ENCODE peak calls at places on chromosomes 12 and 14, in six cellular contexts. K, C, X, N, I and P are unnamed samples.

GRCh38 chr12:43912851-43913250 is 77.0 kb downstream of the TMEM117 start:
- DNase-seq in X (no peak), I (no peak), K (no peak), N (no peak), C (no peak), P (no peak)

GRCh38 chr12:55718020-55718419 is 2.2 kb upstream of the RDH5 start:
- DNase-seq in I (no peak), K (no peak), X (no peak), N (no peak), C (no peak), P (no peak)

GRCh38 chr12:3144495-3144894 is 67.3 kb downstream of the TSPAN9 start:
- DNase-seq in N (peak; percentile 33), K (no peak), I (no peak), C (no peak), X (no peak), P (no peak)

GRCh38 chr12:51755251-51755650 is 93.3 kb downstream of the FIGNL2 start:
- DNase-seq in K (no peak), C (no peak), I (no peak), N (no peak), X (no peak), P (no peak)

GRCh38 chr14:76995279-76996035 is 33.1 kb downstream of the IRF2BPL start:
- DNase-seq in X (no peak), C (no peak), I (no peak), N (no peak), K (no peak), P (no peak)

GRCh38 chr12:68102731-68103130 is 56.8 kb downstream of the IFNG start:
- DNase-seq in X (no peak), C (no peak), K (no peak), I (no peak), N (no peak), P (no peak)

GRCh38 chr12:57838594-57839302 is 7.8 kb downstream of the CTDSP2 start:
- DNase-seq in N (no peak), C (no peak), K (no peak), I (peak; percentile 73), X (peak; percentile 60), P (no peak)

GRCh38 chr12:73514672-73515071 is 1023.0 kb upstream of the ATXN7L3B start:
- DNase-seq in N (no peak), C (no peak), K (no peak), X (no peak), I (no peak), P (peak; percentile 15)

GRCh38 chr12:118436986-118437385 is 60.6 kb downstream of the SUDS3 start:
- DNase-seq in C (no peak), K (no peak), X (no peak), I (no peak), N (no peak), P (no peak)

GRCh38 chr12:103600967-103601728 is 14.1 kb downstream of the STAB2 start:
- DNase-seq in C (no peak), X (no peak), I (no peak), K (no peak), N (no peak), P (no peak)

GRCh38 chr14:23316300-23316699 is 5.0 kb upstream of the PABPN1 start:
- DNase-seq in K (no peak), X (no peak), N (no peak), C (no peak), I (no peak), P (no peak)

GRCh38 chr12:90999518-90999917 is 5.3 kb downstream of the EPYC start:
- DNase-seq in C (no peak), K (no peak), I (no peak), N (no peak), X (peak; percentile 31), P (no peak)